ENCODE peak calls at places on chromosomes 5 and 9, in four cellular contexts. N is AML-193; Z is stimulated activated CD4-positive, alpha-beta T cell treated with anti-CD3 and anti-CD28 coated beads, TNF-alpha, amount 100 ng/mL, for 1 hour; T is EL. S is an unnamed sample.

GRCh38 chr5:122471031-122471751 is 159.2 kb downstream of the SNCAIP start:
- DNase-seq in Z (no peak), N (no peak), T (no peak), S (no peak)

GRCh38 chr5:2703615-2704014 is 47.9 kb downstream of the IRX2 start:
- DNase-seq in N (no peak), Z (no peak), T (no peak), S (no peak)

GRCh38 chr5:107337281-107337680 is 333.5 kb downstream of the EFNA5 start:
- DNase-seq in N (no peak), T (peak), Z (no peak), S (no peak)

GRCh38 chr9:132182609-132183073 is 20.8 kb downstream of the NTNG2 start:
- DNase-seq in N (no peak), T (no peak), Z (no peak), S (no peak)

GRCh38 chr5:135140805-135141204 is 106.8 kb upstream of the PITX1 start:
- DNase-seq in Z (no peak), N (no peak), T (peak), S (no peak)

GRCh38 chr9:98251554-98251953 is 3.9 kb downstream of the TBC1D2 start:
- DNase-seq in N (no peak), Z (no peak), T (peak), S (no peak)

GRCh38 chr5:158022393-158022792 is 163.4 kb upstream of the CLINT1 start:
- DNase-seq in T (no peak), N (no peak), Z (no peak), S (no peak)

GRCh38 chr9:132372177-132373095 is 17.6 kb upstream of the SETX start:
- DNase-seq in N (peak), T (peak), Z (no peak), S (no peak)

GRCh38 chr5:158487156-158487555 is 612.6 kb downstream of the EBF1 start:
- DNase-seq in Z (no peak), N (no peak), T (no peak), S (no peak)

GRCh38 chr9:98707158-98708102 is 1.3 kb downstream of the GABBR2 start:
- DNase-seq in N (no peak), Z (no peak), T (peak), S (no peak)

GRCh38 chr9:75149841-75150241 is 61.5 kb downstream of the OSTF1 start:
- DNase-seq in N (peak), T (no peak), Z (no peak), S (no peak)

GRCh38 chr9:12716823-12717222 is 23.6 kb downstream of the TYRP1 start:
- DNase-seq in T (no peak), N (no peak), Z (no peak), S (no peak)

GRCh38 chr5:21424907-21425306 is 1428.2 kb downstream of the CDH12 start:
- DNase-seq in T (no peak), N (no peak), Z (no peak), S (no peak)

GRCh38 chr9:131590449-131590848 is 45.1 kb downstream of the PRRT1B start:
- DNase-seq in T (no peak), N (peak), Z (no peak), S (no peak)

GRCh38 chr5:172420215-172420934 is 34.0 kb downstream of the SH3PXD2B start:
- DNase-seq in Z (no peak), T (peak), N (no peak), S (no peak)

GRCh38 chr5:97839338-97840081 is 656.5 kb upstream of the RIOK2 start:
- DNase-seq in N (no peak), T (peak), Z (no peak), S (no peak)

GRCh38 chr5:151038801-151039238 is 18.4 kb downstream of the GPX3 start:
- DNase-seq in T (peak), Z (no peak), N (no peak), S (no peak)